ENCODE peak calls at places on chromosome 16, in seven cellular contexts. R is prostate gland, P is SK-N-SH, K is suprapubic skin, A is HCT116, W is GM23338, S is upper lobe of left lung. C is an unnamed sample. For H3K4me1, the result is how much of the 10 kb centered on the place peaks cover.

GRCh38 chr16:5502467-5502869 is 404.9 kb upstream of the EEF2KMT start:
- DNase-seq in K (no peak), S (no peak), A (no peak), P (peak), R (no peak), W (peak), C (no peak)

GRCh38 chr16:3007957-3008748 is 4.6 kb upstream of the CLDN9 start:
- DNase-seq in K (no peak), R (no peak), P (no peak), S (no peak), W (peak), A (no peak), C (peak)

GRCh38 chr16:13833510-13833909 is 86.4 kb upstream of the ERCC4 start:
- DNase-seq in K (no peak), P (no peak), A (no peak), S (no peak), W (no peak), R (no peak), C (no peak)

GRCh38 chr16:24741862-24742261 is 12.4 kb downstream of the TNRC6A start:
- DNase-seq in S (no peak), A (no peak), W (no peak), K (no peak), P (no peak), R (no peak), C (no peak)

GRCh38 chr16:12600536-12601256 is 203.0 kb downstream of the CPPED1 start:
- DNase-seq in R (no peak), A (no peak), W (no peak), P (no peak), S (peak), K (no peak), C (no peak)

GRCh38 chr16:19879241-19879792 is 5.3 kb downstream of the GPRC5B start:
- DNase-seq in W (peak), S (no peak), A (no peak), K (no peak), P (peak), R (peak), C (no peak)

GRCh38 chr16:69930117-69930776 is 20.9 kb upstream of the CLEC18A start:
- DNase-seq in P (peak), K (peak), W (peak), S (no peak), A (peak), R (peak), C (no peak)

GRCh38 chr16:1572664-1573063 is 39.2 kb downstream of the TMEM204 start:
- DNase-seq in W (no peak), A (no peak), K (no peak), S (no peak), R (no peak), P (no peak), C (no peak)

GRCh38 chr16:78045865-78046581 is 23.7 kb downstream of the CLEC3A start:
- DNase-seq in R (peak), W (peak), P (peak), S (peak), K (no peak), A (no peak), C (peak)

GRCh38 chr16:76035689-76036088 is 241.5 kb upstream of the CNTNAP4 start:
- DNase-seq in R (no peak), A (peak), W (peak), K (no peak), S (no peak), P (no peak), C (no peak)

GRCh38 chr16:2799205-2799851 is 1.1 kb downstream of the PRSS41 start:
- DNase-seq in A (no peak), P (peak), K (peak), R (no peak), W (no peak), S (no peak), C (peak)

GRCh38 chr16:68499011-68499410 is 40.1 kb upstream of the ZFP90 start:
- DNase-seq in W (no peak), P (peak), K (no peak), R (no peak), A (no peak), S (no peak), C (no peak)

GRCh38 chr16:10126686-10127085 is 55.5 kb downstream of the GRIN2A start:
- DNase-seq in K (no peak), S (no peak), W (no peak), P (no peak), R (no peak), A (no peak), C (no peak)

GRCh38 chr16:2250652-2251280 is 621 bp downstream of the ECI1 start:
- DNase-seq in S (no peak), P (no peak), A (no peak), R (no peak), W (peak), K (no peak), C (no peak)

GRCh38 chr16:65069766-65070165 is 52.1 kb downstream of the CDH11 start:
- DNase-seq in A (no peak), K (no peak), P (no peak), R (no peak), W (no peak), S (no peak), C (no peak)

GRCh38 chr16:48687421-48688038 is 77.5 kb upstream of the N4BP1 start:
- DNase-seq in K (no peak), R (peak), W (peak), P (peak), S (no peak), A (peak), C (peak)

GRCh38 chr16:720990-721764 is at the start of gene ANTKMT:
- DNase-seq in S (peak), A (no peak), W (peak), K (no peak), R (peak), P (peak), C (peak)

GRCh38 chr16:57620316-57621231 is 7.9 kb upstream of the ADGRG1 start:
- DNase-seq in W (peak), A (no peak), K (peak), R (peak), S (peak), P (no peak), C (peak)

GRCh38 chr16:81626181-81626674 is 152.9 kb upstream of the PLCG2 start:
- DNase-seq in K (no peak), P (no peak), A (no peak), W (no peak), R (no peak), S (peak), C (no peak)

GRCh38 chr16:12507366-12507765 is 296.3 kb downstream of the CPPED1 start:
- DNase-seq in A (no peak), P (no peak), K (no peak), S (no peak), R (no peak), W (no peak), C (no peak)

GRCh38 chr16:81836279-81837054 is 57.4 kb downstream of the PLCG2 start:
- DNase-seq in S (no peak), A (peak), K (no peak), W (no peak), R (no peak), P (no peak), C (no peak)

GRCh38 chr16:84482001-84482891 is 22.2 kb downstream of the MEAK7 start:
- DNase-seq in W (no peak), P (peak), R (no peak), S (peak), A (no peak), K (peak), C (peak)

GRCh38 chr16:23302045-23302956 is at the start of gene SCNN1B:
- DNase-seq in S (peak), K (no peak), W (peak), A (no peak), R (peak), P (peak), C (no peak)

GRCh38 chr16:23650674-23651073 is 9.4 kb downstream of the DCTN5 start:
- DNase-seq in A (no peak), K (no peak), S (no peak), R (no peak), P (no peak), W (no peak), C (no peak)

GRCh38 chr16:83520596-83520995 is 287.2 kb upstream of the HSBP1 start:
- DNase-seq in P (no peak), S (no peak), R (no peak), A (no peak), K (no peak), W (no peak), C (no peak)

GRCh38 chr16:81210807-81211206 is 27.7 kb upstream of the BCO1 start:
- DNase-seq in A (no peak), W (no peak), P (no peak), S (no peak), K (no peak), R (no peak), C (no peak)

GRCh38 chr16:14579266-14579665 is 50.8 kb downstream of the PARN start:
- DNase-seq in S (no peak), R (no peak), W (no peak), P (no peak), A (no peak), K (no peak), C (no peak)

GRCh38 chr16:14513389-14514107 is 116.5 kb downstream of the PARN start:
- DNase-seq in R (peak), S (no peak), A (no peak), W (no peak), P (no peak), K (no peak), C (no peak)

GRCh38 chr16:28876016-28876659 is 2.1 kb upstream of the ATP2A1 start:
- DNase-seq in R (no peak), A (no peak), S (no peak), W (no peak), P (no peak), K (no peak), C (peak)

GRCh38 chr16:28878083-28878926 is at the start of gene ATP2A1:
- DNase-seq in K (no peak), P (no peak), W (no peak), R (no peak), A (no peak), S (no peak), C (no peak)

GRCh38 chr16:28877642-28877975 is 679 bp upstream of the ATP2A1 start:
- DNase-seq in K (no peak), A (no peak), S (no peak), R (no peak), W (no peak), P (no peak), C (no peak)

GRCh38 chr16:28875134-28876015 is 2.9 kb upstream of the ATP2A1 start:
- DNase-seq in R (no peak), A (no peak), S (no peak), K (no peak), W (no peak), P (no peak), C (peak)

DNA sequence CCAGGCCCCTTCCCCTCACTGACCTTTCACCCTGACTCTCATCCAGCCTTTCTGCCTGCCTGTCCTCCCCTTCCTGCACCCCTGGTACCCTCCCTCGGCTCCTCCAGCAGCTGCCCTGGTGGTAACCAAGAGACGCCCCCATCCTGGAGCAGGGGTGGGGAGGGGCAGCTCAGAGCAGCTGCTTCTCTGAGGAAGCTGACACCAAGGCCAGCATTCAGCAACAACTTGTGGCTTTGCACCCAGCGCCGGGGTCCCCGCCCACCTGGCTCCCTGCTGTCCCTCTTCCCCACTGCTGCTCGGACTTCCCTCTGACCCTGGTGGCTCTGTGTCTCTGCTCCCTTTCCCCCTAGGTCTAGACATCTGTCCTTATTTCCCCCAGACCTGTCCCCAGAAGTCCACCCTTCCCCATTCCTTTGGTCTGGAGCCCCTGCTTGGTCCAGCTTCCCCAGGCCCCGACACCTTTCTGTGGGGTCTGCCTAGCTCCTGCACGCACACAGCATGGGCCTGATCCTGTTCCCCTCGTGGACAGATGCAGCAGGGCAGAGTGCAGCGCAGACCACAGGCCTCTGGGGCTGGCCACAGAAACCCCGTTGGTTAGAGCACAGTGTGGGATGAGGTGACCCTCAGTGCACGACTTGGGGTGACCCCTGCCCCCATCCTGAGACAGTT is 1.2 kb upstream of the ATP2A1 start:
- DNase-seq in K (no peak), W (no peak), A (no peak), S (no peak), R (no peak), P (no peak), C (peak)
- TF ChIP-seq CTCF in K (no peak), W (no peak), A (no peak), S (no peak), R (no peak), P (no peak), C (no peak)

GRCh38 chr16:87391950-87392822 is at the start of gene MAP1LC3B:
- DNase-seq in W (peak), R (peak), S (peak), A (peak), K (peak), P (peak), C (peak)
- TF ChIP-seq POLR2AphosphoS5 in W (peak), R (peak), S (peak), A (peak), K (peak), P (peak), C (peak)

DNA sequence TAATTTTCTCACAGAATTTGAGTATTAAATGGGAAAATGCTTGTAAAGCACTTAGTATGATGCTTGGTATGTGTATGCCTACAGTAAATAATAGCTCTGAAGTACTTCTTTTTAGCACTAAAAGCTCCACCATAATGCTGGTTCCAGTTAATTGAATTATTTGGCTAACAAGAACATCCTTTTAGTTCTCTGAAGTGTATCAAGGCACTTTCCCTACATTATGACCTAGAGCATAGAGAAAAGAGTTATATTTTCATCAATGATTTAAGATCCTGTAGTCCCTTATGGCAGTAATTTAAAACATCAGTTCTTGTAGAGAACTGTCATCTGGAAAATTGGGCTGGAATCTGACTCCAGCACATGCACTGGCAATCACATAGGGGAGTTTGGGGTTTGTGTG is 21.9 kb upstream of the PHAF1 start:
- DNase-seq in K (no peak), P (peak), W (no peak), A (no peak), S (no peak), R (no peak), C (no peak)
- H3K4me1 ChIP-seq in K (under half), P (under half), W (under half), A (under half), S (under half), R (under half), C (under half)

GRCh38 chr16:89815639-89816348 is 653 bp downstream of the FANCA start:
- DNase-seq in W (peak), K (no peak), A (no peak), R (no peak), S (peak), P (peak), C (no peak)

GRCh38 chr16:89805136-89805905 is 11.1 kb downstream of the FANCA start:
- DNase-seq in S (no peak), P (no peak), W (no peak), R (no peak), A (no peak), K (no peak), C (no peak)

GRCh38 chr16:89808453-89808939 is 8.0 kb downstream of the FANCA start:
- DNase-seq in W (no peak), K (no peak), P (no peak), S (no peak), A (no peak), R (no peak), C (no peak)

DNA sequence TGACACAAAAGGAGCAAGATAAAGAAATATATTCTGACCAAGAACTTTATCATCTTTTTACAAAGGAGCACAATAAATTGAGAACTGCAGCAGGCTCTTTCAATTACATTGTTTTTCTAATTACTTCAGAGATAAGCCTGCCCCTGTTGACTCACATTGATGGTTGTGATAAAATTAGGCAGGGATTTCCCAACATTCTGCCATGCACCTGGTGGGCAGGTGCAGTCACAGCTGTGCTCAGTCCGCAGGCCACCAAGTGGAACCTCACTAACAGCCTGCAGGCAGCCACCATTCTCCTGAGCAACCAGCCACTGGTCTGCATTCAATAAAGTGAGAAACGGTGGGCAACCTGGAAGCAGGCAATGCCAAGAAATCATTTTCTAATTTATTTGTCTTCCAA is 5.1 kb downstream of the FANCA start:
- DNase-seq in A (no peak), S (no peak), W (no peak), R (no peak), P (no peak), K (no peak), C (no peak)
- TF ChIP-seq CTCF in A (no peak), S (no peak), W (no peak), R (no peak), P (no peak), K (no peak), C (no peak)

GRCh38 chr16:29256501-29256981 is 150.0 kb downstream of the NPIPB11 start:
- DNase-seq in W (peak), P (no peak), K (no peak), S (no peak), R (no peak), A (no peak), C (no peak)
- TF ChIP-seq POLR2AphosphoS5 in W (no peak), P (no peak), K (no peak), S (no peak), R (no peak), A (no peak), C (peak)

GRCh38 chr16:89297870-89298545 is 80.5 kb downstream of the ZNF778 start:
- DNase-seq in K (no peak), S (no peak), A (no peak), R (no peak), W (no peak), P (no peak), C (no peak)

GRCh38 chr16:89298826-89299225 is 81.3 kb downstream of the ZNF778 start:
- DNase-seq in R (no peak), P (no peak), K (no peak), A (no peak), W (peak), S (no peak), C (no peak)

GRCh38 chr16:89300976-89301360 is 83.5 kb downstream of the ZNF778 start:
- DNase-seq in A (no peak), S (no peak), P (no peak), R (no peak), K (no peak), W (no peak), C (no peak)

GRCh38 chr16:89297156-89297869 is 79.8 kb downstream of the ZNF778 start:
- DNase-seq in A (no peak), W (peak), K (no peak), S (no peak), P (no peak), R (no peak), C (no peak)

DNA sequence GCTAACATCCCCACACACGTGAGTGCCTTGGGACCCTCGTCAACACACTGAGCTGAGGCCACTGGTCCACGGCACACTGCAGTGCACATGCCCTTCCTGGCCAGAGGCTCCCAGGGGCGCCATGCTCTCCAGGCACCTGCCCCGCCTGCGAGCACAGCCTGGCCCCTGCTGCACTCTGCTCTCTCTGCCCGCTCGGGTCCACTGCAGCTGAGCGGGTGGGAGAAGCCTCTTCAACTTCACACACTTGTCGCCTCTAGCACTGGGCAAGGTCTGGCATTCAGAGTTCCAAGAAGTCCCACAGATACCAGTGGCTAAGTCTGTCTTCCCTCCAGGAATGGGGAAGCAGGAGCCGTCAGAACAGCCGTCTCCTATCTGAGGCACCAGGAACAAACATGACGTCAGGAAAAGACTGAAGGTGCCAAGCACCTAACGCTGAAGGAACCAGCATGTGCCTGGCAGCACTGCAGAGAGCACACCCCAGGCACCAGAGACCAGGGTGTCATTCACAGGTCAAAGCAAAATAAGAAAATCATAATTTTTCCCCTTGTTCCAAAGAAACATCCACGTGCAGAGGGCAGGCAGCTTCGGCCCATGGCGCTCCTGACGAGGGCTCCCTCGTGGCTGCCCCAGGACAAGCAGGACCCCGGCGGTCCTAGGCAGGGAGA is 82.9 kb downstream of the ZNF778 start:
- DNase-seq in A (no peak), K (no peak), S (no peak), W (no peak), P (no peak), R (peak), C (no peak)
- H3K4me1 ChIP-seq in A (under half), K (half or more), S (under half), W (under half), P (under half), R (under half), C (under half)

GRCh38 chr16:30805370-30806169 is 18.6 kb upstream of the ZNF629 start:
- DNase-seq in S (peak), W (peak), R (peak), K (peak), P (peak), A (peak), C (peak)
- TF ChIP-seq CTCF in S (no peak), W (no peak), R (no peak), K (no peak), P (peak), A (no peak), C (no peak)

GRCh38 chr16:66204761-66205160 is 161.7 kb upstream of the CDH5 start:
- DNase-seq in P (no peak), S (no peak), K (no peak), A (no peak), W (no peak), R (no peak), C (no peak)

GRCh38 chr16:66205287-66206167 is 161.0 kb upstream of the CDH5 start:
- DNase-seq in R (no peak), P (no peak), S (no peak), K (no peak), W (no peak), A (no peak), C (no peak)

GRCh38 chr16:66203476-66203875 is 163.0 kb upstream of the CDH5 start:
- DNase-seq in A (no peak), S (no peak), W (no peak), P (no peak), K (no peak), R (no peak), C (no peak)

GRCh38 chr16:66207864-66208226 is 158.6 kb upstream of the CDH5 start:
- DNase-seq in R (no peak), K (no peak), W (no peak), P (no peak), A (no peak), S (no peak), C (no peak)

GRCh38 chr16:66207139-66207863 is 159.2 kb upstream of the CDH5 start:
- DNase-seq in P (no peak), A (no peak), W (no peak), S (no peak), R (no peak), K (no peak), C (no peak)
- TF ChIP-seq POLR2AphosphoS5 in P (no peak), A (no peak), W (no peak), S (peak), R (no peak), K (no peak), C (no peak)